ENCODE peak calls at places on chromosomes 2 and 18, in six cellular contexts. One of them, this sample, is unnamed.

GRCh38 chr2:172381275-172381608 is 46.1 kb upstream of the ITGA6 start:
- DNase-seq in IMR-90: no peak
- DNase-seq in colonic mucosa: no peak
- DNase-seq in suprapubic skin: no peak
- DNase-seq in cardiac fibroblast: no peak
- DNase-seq in AG10803: no peak
- DNase-seq in this sample: no peak

GRCh38 chr2:77807531-77808215 is 285.5 kb upstream of the LRRTM4 start:
- DNase-seq in colonic mucosa: no peak
- DNase-seq in AG10803: no peak
- DNase-seq in suprapubic skin: no peak
- DNase-seq in cardiac fibroblast: no peak
- DNase-seq in IMR-90: no peak
- DNase-seq in this sample: no peak

GRCh38 chr2:100620481-100620880 is 57.7 kb downstream of the PDCL3 start:
- DNase-seq in suprapubic skin: no peak
- DNase-seq in IMR-90: no peak
- DNase-seq in AG10803: no peak
- DNase-seq in cardiac fibroblast: no peak
- DNase-seq in colonic mucosa: no peak
- DNase-seq in this sample: no peak

GRCh38 chr2:238686223-238686622 is 161.7 kb upstream of the TWIST2 start:
- DNase-seq in cardiac fibroblast: no peak
- DNase-seq in AG10803: no peak
- DNase-seq in suprapubic skin: no peak
- DNase-seq in IMR-90: no peak
- DNase-seq in colonic mucosa: no peak
- DNase-seq in this sample: no peak

GRCh38 chr2:168457177-168457905 is 1.3 kb downstream of the CERS6 start:
- DNase-seq in colonic mucosa: no peak
- DNase-seq in AG10803: no peak
- DNase-seq in suprapubic skin: no peak
- DNase-seq in cardiac fibroblast: no peak
- DNase-seq in IMR-90: no peak
- DNase-seq in this sample: no peak

GRCh38 chr18:76573325-76574025 is 78.4 kb upstream of the ZNF516 start:
- DNase-seq in colonic mucosa: no peak
- DNase-seq in suprapubic skin: no peak
- DNase-seq in AG10803: peak; percentile 70
- DNase-seq in IMR-90: peak; percentile 80
- DNase-seq in cardiac fibroblast: peak; percentile 74
- DNase-seq in this sample: no peak

GRCh38 chr18:48996901-48997463 is 46.2 kb upstream of the SMAD7 start:
- DNase-seq in IMR-90: peak; percentile 81
- DNase-seq in cardiac fibroblast: peak; percentile 76
- DNase-seq in colonic mucosa: no peak
- DNase-seq in AG10803: peak; percentile 96
- DNase-seq in suprapubic skin: no peak
- DNase-seq in this sample: no peak

GRCh38 chr18:78527984-78528383 is 451.6 kb upstream of the SALL3 start:
- DNase-seq in cardiac fibroblast: no peak
- DNase-seq in colonic mucosa: no peak
- DNase-seq in IMR-90: no peak
- DNase-seq in AG10803: no peak
- DNase-seq in suprapubic skin: no peak
- DNase-seq in this sample: no peak

GRCh38 chr18:987325-988186 is 82.9 kb downstream of the ADCYAP1 start:
- DNase-seq in colonic mucosa: no peak
- DNase-seq in cardiac fibroblast: peak; percentile 83
- DNase-seq in suprapubic skin: no peak
- DNase-seq in IMR-90: no peak
- DNase-seq in AG10803: peak; percentile 78
- DNase-seq in this sample: no peak

GRCh38 chr2:121705958-121706357 is 30.7 kb downstream of the NIFK start:
- DNase-seq in suprapubic skin: no peak
- DNase-seq in cardiac fibroblast: no peak
- DNase-seq in AG10803: no peak
- DNase-seq in colonic mucosa: no peak
- DNase-seq in IMR-90: no peak
- DNase-seq in this sample: no peak

GRCh38 chr2:16210841-16211240 is 270.5 kb downstream of the MYCN start:
- DNase-seq in suprapubic skin: no peak
- DNase-seq in IMR-90: no peak
- DNase-seq in colonic mucosa: no peak
- DNase-seq in cardiac fibroblast: no peak
- DNase-seq in AG10803: no peak
- DNase-seq in this sample: no peak

GRCh38 chr18:55385770-55386169 is 202.2 kb downstream of the TCF4 start:
- DNase-seq in IMR-90: no peak
- DNase-seq in cardiac fibroblast: no peak
- DNase-seq in colonic mucosa: no peak
- DNase-seq in suprapubic skin: no peak
- DNase-seq in AG10803: no peak
- DNase-seq in this sample: no peak

GRCh38 chr2:202831241-202831997 is 40.1 kb downstream of the ICA1L start:
- DNase-seq in AG10803: peak; percentile 58
- DNase-seq in suprapubic skin: no peak
- DNase-seq in cardiac fibroblast: peak; percentile 74
- DNase-seq in IMR-90: peak; percentile 61
- DNase-seq in colonic mucosa: peak; percentile 51
- DNase-seq in this sample: no peak

DNA sequence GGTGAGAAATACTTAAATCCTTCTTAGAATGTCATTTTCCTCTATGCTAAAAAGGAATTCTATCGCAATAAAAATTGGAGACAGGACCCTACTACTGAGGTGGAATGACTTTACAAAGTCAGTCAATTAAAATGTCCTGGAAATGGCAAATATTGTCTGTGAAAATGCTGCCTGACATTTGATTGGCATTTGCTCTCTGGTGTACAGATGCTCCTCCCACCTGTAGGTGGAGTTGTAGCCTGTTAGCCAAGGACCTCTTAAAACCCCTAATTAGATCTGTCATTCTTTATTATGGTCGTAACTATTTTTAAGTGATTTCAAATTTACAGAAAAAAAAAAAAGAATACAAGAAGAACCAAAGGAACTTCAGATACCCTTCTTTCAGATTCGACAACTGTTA is 393.1 kb upstream of the KLHL29 start:
- DNase-seq in AG10803: no peak
- DNase-seq in colonic mucosa: no peak
- DNase-seq in cardiac fibroblast: no peak
- DNase-seq in IMR-90: no peak
- DNase-seq in suprapubic skin: no peak
- DNase-seq in this sample: no peak
- TF ChIP-seq CTCF in AG10803: no peak
- TF ChIP-seq CTCF in colonic mucosa: no peak
- TF ChIP-seq CTCF in cardiac fibroblast: no peak
- TF ChIP-seq CTCF in IMR-90: no peak
- TF ChIP-seq CTCF in suprapubic skin: no peak
- TF ChIP-seq CTCF in this sample: peak; percentile 24

DNA sequence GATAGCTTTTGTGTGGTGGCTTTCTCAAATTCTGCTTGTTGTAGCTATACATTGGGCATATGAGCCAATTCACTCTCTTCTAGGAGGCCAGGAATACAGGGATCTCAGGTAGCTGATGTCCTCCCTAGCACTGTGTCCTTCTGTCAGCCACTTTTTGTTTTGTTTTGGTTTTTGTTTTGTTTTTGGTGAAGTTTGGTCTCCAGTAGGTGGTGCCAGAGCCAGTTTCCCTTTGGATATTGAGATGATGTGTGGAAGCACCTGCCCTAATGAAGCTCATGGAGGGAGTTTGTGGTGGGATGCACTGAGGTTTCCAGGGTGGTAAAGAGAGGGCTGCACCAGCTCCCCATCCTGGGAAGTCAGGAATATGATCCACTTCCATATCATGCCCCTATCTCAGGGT is 100.5 kb upstream of the VWC2L start:
- DNase-seq in suprapubic skin: no peak
- DNase-seq in IMR-90: no peak
- DNase-seq in AG10803: no peak
- DNase-seq in cardiac fibroblast: peak; percentile 6
- DNase-seq in colonic mucosa: no peak
- DNase-seq in this sample: no peak
- TF ChIP-seq CTCF in suprapubic skin: no peak
- TF ChIP-seq CTCF in IMR-90: peak; percentile 28
- TF ChIP-seq CTCF in AG10803: no peak
- TF ChIP-seq CTCF in cardiac fibroblast: peak; percentile 19
- TF ChIP-seq CTCF in colonic mucosa: no peak
- TF ChIP-seq CTCF in this sample: peak; percentile 42

GRCh38 chr18:79873449-79874110 is 75.8 kb downstream of the KCNG2 start:
- DNase-seq in cardiac fibroblast: no peak
- DNase-seq in colonic mucosa: no peak
- DNase-seq in AG10803: no peak
- DNase-seq in IMR-90: no peak
- DNase-seq in suprapubic skin: peak; percentile 55
- DNase-seq in this sample: no peak
- TF ChIP-seq CTCF in cardiac fibroblast: no peak
- TF ChIP-seq CTCF in colonic mucosa: no peak
- TF ChIP-seq CTCF in AG10803: no peak
- TF ChIP-seq CTCF in IMR-90: no peak
- TF ChIP-seq CTCF in suprapubic skin: no peak
- TF ChIP-seq CTCF in this sample: no peak

GRCh38 chr2:64988420-64989125 is 626 bp upstream of the SLC1A4 start:
- DNase-seq in AG10803: peak; percentile 94
- DNase-seq in IMR-90: peak; percentile 89
- DNase-seq in colonic mucosa: peak; percentile 76
- DNase-seq in suprapubic skin: peak; percentile 68
- DNase-seq in cardiac fibroblast: peak; percentile 90
- DNase-seq in this sample: peak; percentile 72
- TF ChIP-seq CTCF in AG10803: peak; percentile 26
- TF ChIP-seq CTCF in IMR-90: peak; percentile 42
- TF ChIP-seq CTCF in colonic mucosa: no peak
- TF ChIP-seq CTCF in suprapubic skin: peak; percentile 57
- TF ChIP-seq CTCF in cardiac fibroblast: peak; percentile 8
- TF ChIP-seq CTCF in this sample: peak; percentile 39

GRCh38 chr2:43139996-43140621 is 86.3 kb downstream of the ZFP36L2 start:
- DNase-seq in AG10803: peak; percentile 60
- DNase-seq in IMR-90: no peak
- DNase-seq in suprapubic skin: no peak
- DNase-seq in colonic mucosa: no peak
- DNase-seq in cardiac fibroblast: peak; percentile 25
- DNase-seq in this sample: peak; percentile 14
- TF ChIP-seq CTCF in AG10803: no peak
- TF ChIP-seq CTCF in IMR-90: no peak
- TF ChIP-seq CTCF in suprapubic skin: no peak
- TF ChIP-seq CTCF in colonic mucosa: no peak
- TF ChIP-seq CTCF in cardiac fibroblast: no peak
- TF ChIP-seq CTCF in this sample: no peak

DNA sequence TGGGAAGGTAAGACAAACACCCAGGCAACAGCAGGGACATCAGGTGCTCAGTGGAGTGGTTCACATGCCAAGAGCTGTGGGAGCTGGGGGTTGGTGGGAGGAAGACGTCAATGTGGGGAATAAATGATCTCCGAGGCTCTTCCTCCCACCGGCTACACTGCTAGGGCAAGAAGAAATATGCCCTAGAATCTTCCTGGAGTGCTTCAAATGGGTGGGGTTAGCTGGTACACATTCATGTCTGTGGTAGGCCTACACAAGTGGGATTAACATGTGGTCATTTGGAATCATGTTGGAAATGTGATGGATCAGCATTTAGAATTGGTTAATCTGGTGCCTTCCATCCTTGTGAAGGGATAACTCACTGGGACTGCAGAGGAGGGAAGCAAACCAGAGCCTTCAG is 12.4 kb upstream of the ZFP36L2 start:
- DNase-seq in IMR-90: no peak
- DNase-seq in AG10803: no peak
- DNase-seq in cardiac fibroblast: no peak
- DNase-seq in suprapubic skin: no peak
- DNase-seq in colonic mucosa: no peak
- DNase-seq in this sample: no peak
- TF ChIP-seq CTCF in IMR-90: no peak
- TF ChIP-seq CTCF in AG10803: no peak
- TF ChIP-seq CTCF in cardiac fibroblast: no peak
- TF ChIP-seq CTCF in suprapubic skin: no peak
- TF ChIP-seq CTCF in colonic mucosa: no peak
- TF ChIP-seq CTCF in this sample: no peak

DNA sequence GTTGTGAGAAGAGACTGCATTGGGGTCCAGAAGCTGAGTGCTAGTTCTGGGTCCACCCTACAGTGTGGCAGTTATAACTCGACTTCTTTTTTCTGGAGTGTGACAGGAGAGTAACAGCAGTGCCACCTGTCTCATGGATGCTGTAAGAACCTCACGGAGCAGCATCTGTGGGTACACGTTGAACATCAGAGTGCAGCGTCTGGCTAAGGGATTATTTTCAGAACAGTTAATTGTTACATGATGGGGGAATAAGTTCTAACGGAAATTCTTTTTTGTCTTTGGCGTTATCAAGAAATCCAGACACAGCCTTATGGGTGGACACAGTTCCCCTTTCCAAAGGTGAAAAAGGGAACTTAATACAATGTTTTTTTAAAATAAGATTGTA is 28.3 kb upstream of the TOGARAM2 start:
- DNase-seq in IMR-90: no peak
- DNase-seq in AG10803: no peak
- DNase-seq in cardiac fibroblast: no peak
- DNase-seq in colonic mucosa: no peak
- DNase-seq in suprapubic skin: no peak
- DNase-seq in this sample: no peak
- TF ChIP-seq CTCF in IMR-90: no peak
- TF ChIP-seq CTCF in AG10803: no peak
- TF ChIP-seq CTCF in cardiac fibroblast: no peak
- TF ChIP-seq CTCF in colonic mucosa: no peak
- TF ChIP-seq CTCF in suprapubic skin: no peak
- TF ChIP-seq CTCF in this sample: no peak

DNA sequence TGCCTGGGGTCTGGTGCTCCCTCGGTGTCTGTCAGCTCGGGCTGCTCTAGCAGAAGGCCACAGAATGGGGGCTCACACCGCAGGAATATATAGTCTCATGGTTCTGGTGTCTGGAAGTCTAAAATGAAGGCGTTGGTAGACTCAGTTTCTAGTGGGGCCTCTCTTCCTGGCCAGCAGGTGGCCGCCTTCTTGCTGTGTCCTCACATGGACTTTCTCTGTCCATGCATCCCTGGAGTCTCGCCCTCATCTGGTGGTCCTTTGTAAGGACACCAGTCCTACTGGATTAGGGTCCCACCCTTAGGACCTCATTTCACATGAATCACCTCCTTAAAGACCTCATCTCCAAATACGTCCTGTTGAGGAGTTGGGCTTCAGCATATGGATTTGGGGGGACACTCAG is 65.7 kb downstream of the RRM2 start:
- DNase-seq in AG10803: peak; percentile 14
- DNase-seq in suprapubic skin: no peak
- DNase-seq in colonic mucosa: no peak
- DNase-seq in cardiac fibroblast: peak; percentile 50
- DNase-seq in IMR-90: peak; percentile 44
- DNase-seq in this sample: no peak
- TF ChIP-seq CTCF in AG10803: peak; percentile 25
- TF ChIP-seq CTCF in suprapubic skin: no peak
- TF ChIP-seq CTCF in colonic mucosa: peak; percentile 31
- TF ChIP-seq CTCF in cardiac fibroblast: peak; percentile 44
- TF ChIP-seq CTCF in IMR-90: peak; percentile 52
- TF ChIP-seq CTCF in this sample: peak; percentile 25

GRCh38 chr2:223582001-223582400 is 20.2 kb downstream of the SCG2 start:
- DNase-seq in AG10803: no peak
- DNase-seq in suprapubic skin: no peak
- DNase-seq in cardiac fibroblast: no peak
- DNase-seq in IMR-90: no peak
- DNase-seq in colonic mucosa: no peak
- DNase-seq in this sample: no peak
- TF ChIP-seq CTCF in AG10803: no peak
- TF ChIP-seq CTCF in suprapubic skin: no peak
- TF ChIP-seq CTCF in cardiac fibroblast: no peak
- TF ChIP-seq CTCF in IMR-90: no peak
- TF ChIP-seq CTCF in colonic mucosa: no peak
- TF ChIP-seq CTCF in this sample: no peak